ENCODE peak calls at places on chromosomes 1 and 21, in five cellular contexts. H is cardiac fibroblast; K is activated naive CD4-positive, alpha-beta T cell treated with Interleukin-2 at 50 U/mL for 16 hours; O is iris pigment epithelial cell; T is CD8-positive, alpha-beta T cell. N is an unnamed sample.
A peak's percentile ranks its signal among the peaks of the same experiment; 100 is the strongest.

GRCh38 chr1:95286479-95286878 is 52.5 kb downstream of the RWDD3 start:
- DNase-seq in H (no peak), K (no peak), T (no peak), O (no peak), N (no peak)

GRCh38 chr1:209797978-209798639 is 7.8 kb downstream of the IRF6 start:
- DNase-seq in K (no peak), H (no peak), T (no peak), O (no peak), N (no peak)

GRCh38 chr21:45640888-45641479 is 2.5 kb upstream of the PCBP3 start:
- DNase-seq in H (peak; percentile 79), T (no peak), O (no peak), K (peak; percentile 44), N (no peak)

GRCh38 chr1:6996371-6996770 is 211.1 kb downstream of the CAMTA1 start:
- DNase-seq in K (no peak), O (no peak), H (no peak), T (no peak), N (no peak)

GRCh38 chr1:181089017-181089776 is 697 bp downstream of the IER5 start:
- DNase-seq in H (no peak), O (no peak), K (peak; percentile 41), T (peak; percentile 38), N (no peak)

GRCh38 chr1:9652379-9653194 is 1.1 kb downstream of the PIK3CD start:
- DNase-seq in H (peak; percentile 18), K (peak; percentile 67), O (peak; percentile 54), T (peak; percentile 79), N (peak; percentile 71)

GRCh38 chr1:112466078-112466660 is 42.6 kb upstream of the WNT2B start:
- DNase-seq in H (peak; percentile 96), O (peak; percentile 96), T (peak; percentile 83), K (peak; percentile 88), N (peak; percentile 70)

GRCh38 chr1:221543529-221544120 is 198.3 kb downstream of the DUSP10 start:
- DNase-seq in T (no peak), K (no peak), O (peak; percentile 53), H (peak; percentile 70), N (no peak)

GRCh38 chr1:116290920-116291465 is 82.1 kb upstream of the ATP1A1 start:
- DNase-seq in T (no peak), H (no peak), O (no peak), K (no peak), N (no peak)

GRCh38 chr1:16915627-16915973 is 6.1 kb upstream of the CROCC start:
- DNase-seq in H (peak; percentile 53), T (no peak), K (no peak), O (no peak), N (no peak)

GRCh38 chr1:207958376-207959139 is 47.6 kb upstream of the CD34 start:
- DNase-seq in H (no peak), K (no peak), T (no peak), O (no peak), N (no peak)

GRCh38 chr1:17551755-17552234 is 12.3 kb downstream of the ARHGEF10L start:
- DNase-seq in K (no peak), O (peak; percentile 35), T (no peak), H (peak; percentile 20), N (no peak)

GRCh38 chr21:27477321-27477720 is 510.4 kb upstream of the ADAMTS5 start:
- DNase-seq in K (no peak), T (no peak), H (no peak), O (peak; percentile 25), N (no peak)

GRCh38 chr1:975896-976683 is 5.8 kb downstream of the PERM1 start:
- DNase-seq in T (peak; percentile 72), H (peak; percentile 58), O (peak; percentile 65), K (peak; percentile 56), N (no peak)